ENCODE peak calls at places on chromosomes 7 and 10, in four cellular contexts. One of them, this sample, is unnamed.

GRCh38 chr7:123303926-123304325 is 104.2 kb upstream of the SLC13A1 start:
- DNase-seq in HepG2: no peak
- DNase-seq in GM12891: no peak
- DNase-seq in H1: no peak
- DNase-seq in this sample: no peak

GRCh38 chr10:52779541-52780390 is 7.2 kb upstream of the MBL2 start:
- DNase-seq in GM12891: peak
- DNase-seq in H1: peak
- DNase-seq in HepG2: peak
- DNase-seq in this sample: no peak

GRCh38 chr7:92831716-92832622 is 4.4 kb downstream of the CDK6 start:
- DNase-seq in H1: no peak
- DNase-seq in GM12891: no peak
- DNase-seq in HepG2: peak
- DNase-seq in this sample: no peak

GRCh38 chr10:27341001-27341400 is 100.4 kb upstream of the ACBD5 start:
- DNase-seq in H1: no peak
- DNase-seq in GM12891: no peak
- DNase-seq in HepG2: peak
- DNase-seq in this sample: no peak

GRCh38 chr7:108723343-108723957 is 153.8 kb downstream of the DNAJB9 start:
- DNase-seq in GM12891: no peak
- DNase-seq in H1: no peak
- DNase-seq in HepG2: no peak
- DNase-seq in this sample: no peak

GRCh38 chr10:49200859-49201258 is 12.7 kb upstream of the TMEM273 start:
- DNase-seq in GM12891: no peak
- DNase-seq in H1: no peak
- DNase-seq in HepG2: no peak
- DNase-seq in this sample: no peak

GRCh38 chr10:117968354-117969182 is 78.2 kb downstream of the RAB11FIP2 start:
- DNase-seq in H1: no peak
- DNase-seq in GM12891: no peak
- DNase-seq in HepG2: peak
- DNase-seq in this sample: no peak

GRCh38 chr7:127396184-127396583 is 3.7 kb upstream of the ZNF800 start:
- DNase-seq in GM12891: no peak
- DNase-seq in H1: no peak
- DNase-seq in HepG2: no peak
- DNase-seq in this sample: no peak

GRCh38 chr10:62050941-62051433 is 149.5 kb downstream of the ARID5B start:
- DNase-seq in H1: no peak
- DNase-seq in HepG2: peak
- DNase-seq in GM12891: no peak
- DNase-seq in this sample: no peak

GRCh38 chr7:23121175-23121574 is 15.6 kb downstream of the KLHL7 start:
- DNase-seq in GM12891: no peak
- DNase-seq in HepG2: no peak
- DNase-seq in H1: no peak
- DNase-seq in this sample: no peak

GRCh38 chr7:130371059-130371458 is 9.2 kb upstream of the CPA1 start:
- DNase-seq in HepG2: no peak
- DNase-seq in GM12891: no peak
- DNase-seq in H1: no peak
- DNase-seq in this sample: no peak

GRCh38 chr10:48292616-48293015 is 13.9 kb upstream of the MAPK8 start:
- DNase-seq in GM12891: no peak
- DNase-seq in HepG2: no peak
- DNase-seq in H1: no peak
- DNase-seq in this sample: no peak

GRCh38 chr10:77649333-77650331 is 12.0 kb upstream of the KCNMA1 start:
- DNase-seq in H1: peak
- DNase-seq in GM12891: no peak
- DNase-seq in HepG2: peak
- DNase-seq in this sample: no peak

GRCh38 chr10:132236161-132236560 is 49.4 kb downstream of the DPYSL4 start:
- DNase-seq in H1: no peak
- DNase-seq in GM12891: no peak
- DNase-seq in HepG2: no peak
- DNase-seq in this sample: no peak

GRCh38 chr7:143510854-143511592 is 33.4 kb downstream of the TAS2R41 start:
- DNase-seq in HepG2: no peak
- DNase-seq in GM12891: no peak
- DNase-seq in H1: no peak
- DNase-seq in this sample: no peak

GRCh38 chr7:116561697-116562483 is 37.1 kb downstream of the CAV1 start:
- DNase-seq in H1: no peak
- DNase-seq in HepG2: no peak
- DNase-seq in GM12891: no peak
- DNase-seq in this sample: no peak

GRCh38 chr10:71957546-71958275 is 6.5 kb upstream of the CHST3 start:
- DNase-seq in H1: no peak
- DNase-seq in HepG2: peak
- DNase-seq in GM12891: no peak
- DNase-seq in this sample: no peak

GRCh38 chr10:103658049-103658577 is 164.6 kb downstream of the NEURL1 start:
- DNase-seq in H1: no peak
- DNase-seq in GM12891: no peak
- DNase-seq in HepG2: peak
- DNase-seq in this sample: no peak

GRCh38 chr7:6385110-6385792 is 62.5 kb downstream of the DAGLB start:
- DNase-seq in HepG2: peak
- DNase-seq in H1: no peak
- DNase-seq in GM12891: no peak
- DNase-seq in this sample: no peak

GRCh38 chr10:31678139-31678536 is 250.5 kb downstream of the ARHGAP12 start:
- DNase-seq in H1: no peak
- DNase-seq in HepG2: no peak
- DNase-seq in GM12891: no peak
- DNase-seq in this sample: no peak
- TF ChIP-seq POLR2AphosphoS5 in H1: no peak
- TF ChIP-seq POLR2AphosphoS5 in HepG2: no peak
- TF ChIP-seq POLR2AphosphoS5 in GM12891: no peak
- TF ChIP-seq POLR2AphosphoS5 in this sample: no peak

GRCh38 chr10:91409069-91409868 is 875 bp upstream of the HECTD2 start:
- DNase-seq in H1: no peak
- DNase-seq in HepG2: peak
- DNase-seq in GM12891: peak
- DNase-seq in this sample: no peak
- TF ChIP-seq POLR2AphosphoS5 in H1: no peak
- TF ChIP-seq POLR2AphosphoS5 in HepG2: peak
- TF ChIP-seq POLR2AphosphoS5 in GM12891: no peak
- TF ChIP-seq POLR2AphosphoS5 in this sample: peak

GRCh38 chr10:18829259-18829658 is 170.0 kb downstream of the ARL5B start:
- DNase-seq in HepG2: no peak
- DNase-seq in H1: no peak
- DNase-seq in GM12891: no peak
- DNase-seq in this sample: no peak

DNA sequence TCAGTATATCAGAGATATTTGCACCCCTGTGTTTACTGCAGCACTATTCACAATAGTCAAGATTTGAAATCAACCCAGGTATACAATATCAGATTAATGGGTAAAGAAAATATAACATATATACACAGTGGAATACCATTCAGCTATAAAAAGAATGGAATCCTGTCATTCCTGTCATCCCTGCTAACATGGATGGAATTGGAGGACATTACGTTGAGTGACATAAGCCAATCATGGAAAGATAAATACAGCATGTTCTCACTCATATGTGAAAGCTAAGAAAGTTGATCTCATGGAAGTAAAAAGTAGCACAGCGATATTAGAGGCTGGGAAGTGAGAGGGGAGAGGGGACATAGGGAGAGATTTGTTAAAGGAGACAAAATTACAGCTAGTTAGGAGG is 171.0 kb downstream of the ARL5B start:
- DNase-seq in H1: no peak
- DNase-seq in HepG2: no peak
- DNase-seq in GM12891: no peak
- DNase-seq in this sample: no peak
- TF ChIP-seq POLR2AphosphoS5 in H1: no peak
- TF ChIP-seq POLR2AphosphoS5 in HepG2: no peak
- TF ChIP-seq POLR2AphosphoS5 in GM12891: no peak
- TF ChIP-seq POLR2AphosphoS5 in this sample: no peak

GRCh38 chr7:157432541-157432956 is 95.7 kb downstream of the DNAJB6 start:
- DNase-seq in GM12891: no peak
- DNase-seq in HepG2: no peak
- DNase-seq in H1: peak
- DNase-seq in this sample: no peak
- TF ChIP-seq POLR2AphosphoS5 in GM12891: no peak
- TF ChIP-seq POLR2AphosphoS5 in HepG2: no peak
- TF ChIP-seq POLR2AphosphoS5 in H1: no peak
- TF ChIP-seq POLR2AphosphoS5 in this sample: no peak

DNA sequence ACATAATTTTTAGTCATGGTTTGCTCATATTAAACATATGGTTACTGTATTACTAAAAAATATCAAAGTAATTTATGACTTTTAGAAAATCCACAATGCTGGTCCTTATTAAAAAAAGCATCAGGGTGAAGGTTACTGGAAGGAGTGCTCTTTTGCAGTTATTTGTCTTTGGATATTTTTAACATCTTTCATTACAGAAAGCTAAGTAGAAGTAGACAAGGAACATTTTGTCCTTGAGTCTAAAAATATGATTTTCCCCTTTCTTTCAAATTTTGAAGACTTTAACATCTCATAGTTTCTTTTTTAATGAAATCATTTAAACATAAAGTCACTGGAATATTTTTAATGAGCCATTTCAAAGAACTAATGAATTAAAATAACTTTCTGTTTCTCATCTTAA is 110.1 kb upstream of the TNS3 start:
- DNase-seq in HepG2: no peak
- DNase-seq in GM12891: no peak
- DNase-seq in H1: no peak
- DNase-seq in this sample: no peak
- TF ChIP-seq POLR2AphosphoS5 in HepG2: no peak
- TF ChIP-seq POLR2AphosphoS5 in GM12891: no peak
- TF ChIP-seq POLR2AphosphoS5 in H1: no peak
- TF ChIP-seq POLR2AphosphoS5 in this sample: no peak

DNA sequence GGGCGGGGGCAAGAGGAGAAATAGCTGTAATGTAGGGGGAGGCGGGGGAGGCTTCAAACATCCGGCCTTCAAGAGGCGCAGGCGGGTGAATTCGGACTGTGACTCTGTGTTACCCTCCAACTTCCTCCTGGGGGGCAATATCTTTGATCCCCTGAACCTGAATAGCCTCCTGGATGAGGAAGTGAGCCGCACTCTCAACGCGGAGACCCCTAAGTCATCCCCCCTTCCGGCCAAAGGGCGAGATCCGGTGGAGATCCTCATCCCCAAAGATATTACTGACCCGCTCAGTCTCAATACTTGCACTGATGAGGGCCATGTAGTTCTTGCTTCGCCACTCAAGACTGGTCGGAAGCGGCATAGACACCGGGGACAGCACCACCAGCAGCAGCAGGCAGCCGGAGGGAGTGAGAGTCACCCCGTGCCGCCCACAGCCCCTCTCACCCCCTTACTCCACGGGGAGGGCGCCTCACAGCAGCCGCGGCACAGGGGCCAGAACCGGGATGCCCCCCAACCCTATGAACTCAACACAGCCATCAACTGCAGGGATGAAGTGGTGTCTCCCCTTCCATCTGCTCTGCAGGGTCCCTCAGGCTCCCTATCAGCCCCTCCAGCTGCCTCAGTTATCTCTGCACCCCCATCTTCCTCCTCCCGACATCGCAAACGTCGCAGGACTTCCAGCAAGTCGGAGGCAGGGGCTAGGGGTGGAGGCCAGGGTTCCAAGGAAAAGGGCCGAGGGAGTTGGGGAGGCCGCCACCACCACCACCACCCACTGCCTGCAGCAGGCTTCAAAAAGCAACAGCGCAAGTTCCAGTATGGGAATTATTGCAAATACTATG is 1.0 kb downstream of the MEPCE start:
- DNase-seq in H1: no peak
- DNase-seq in HepG2: no peak
- DNase-seq in GM12891: no peak
- DNase-seq in this sample: no peak
- TF ChIP-seq POLR2AphosphoS5 in H1: no peak
- TF ChIP-seq POLR2AphosphoS5 in HepG2: no peak
- TF ChIP-seq POLR2AphosphoS5 in GM12891: no peak
- TF ChIP-seq POLR2AphosphoS5 in this sample: no peak

DNA sequence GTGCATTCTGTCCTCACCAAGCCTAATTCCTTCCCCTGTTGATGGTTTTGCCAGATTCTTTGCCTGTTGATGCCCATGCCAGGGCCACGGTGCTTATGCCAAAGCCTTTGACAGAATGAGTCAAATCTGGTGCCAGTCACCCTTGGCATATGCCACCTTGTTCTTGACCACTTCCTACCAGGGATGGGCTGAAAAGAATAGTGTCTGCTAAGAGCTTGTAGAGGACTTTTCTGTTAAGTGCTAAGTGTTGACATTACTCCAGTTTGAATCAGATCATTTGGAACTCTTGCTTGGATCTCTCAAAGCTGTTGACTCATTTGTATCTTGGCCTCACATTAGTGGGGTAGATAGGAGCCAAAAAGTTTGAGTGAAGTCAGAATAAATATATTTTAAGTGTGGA is 661.2 kb downstream of the AUTS2 start:
- DNase-seq in HepG2: no peak
- DNase-seq in GM12891: no peak
- DNase-seq in H1: no peak
- DNase-seq in this sample: no peak
- TF ChIP-seq POLR2AphosphoS5 in HepG2: no peak
- TF ChIP-seq POLR2AphosphoS5 in GM12891: no peak
- TF ChIP-seq POLR2AphosphoS5 in H1: no peak
- TF ChIP-seq POLR2AphosphoS5 in this sample: no peak

GRCh38 chr10:47184273-47184672 is 115.7 kb upstream of the GDF10 start:
- DNase-seq in HepG2: no peak
- DNase-seq in H1: no peak
- DNase-seq in GM12891: no peak
- DNase-seq in this sample: no peak

GRCh38 chr10:47188156-47188555 is 111.8 kb upstream of the GDF10 start:
- DNase-seq in HepG2: no peak
- DNase-seq in H1: no peak
- DNase-seq in GM12891: no peak
- DNase-seq in this sample: no peak

GRCh38 chr10:47187592-47187991 is 112.4 kb upstream of the GDF10 start:
- DNase-seq in H1: no peak
- DNase-seq in GM12891: no peak
- DNase-seq in HepG2: no peak
- DNase-seq in this sample: no peak

GRCh38 chr10:47184724-47185330 is 115.2 kb upstream of the GDF10 start:
- DNase-seq in GM12891: no peak
- DNase-seq in HepG2: no peak
- DNase-seq in H1: no peak
- DNase-seq in this sample: no peak

DNA sequence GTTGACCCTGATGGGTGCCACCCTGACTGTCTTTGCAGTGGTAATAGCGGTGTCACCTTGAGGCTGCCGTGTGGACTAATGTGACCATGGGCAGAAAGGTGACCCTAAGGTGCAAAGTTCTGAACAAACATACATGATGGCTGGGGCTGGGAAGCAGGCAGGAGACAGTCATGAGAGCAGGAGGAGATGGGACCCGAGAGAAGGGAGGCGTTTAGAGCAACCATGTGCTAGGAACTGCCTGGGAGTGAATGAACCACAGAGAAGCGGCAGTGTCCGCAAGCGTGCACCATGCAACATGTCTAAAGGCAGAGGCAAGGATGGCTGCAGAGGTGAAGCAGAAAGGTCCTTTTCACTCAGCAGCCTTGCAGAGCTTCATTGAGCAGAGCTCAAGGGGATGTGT is 113.1 kb upstream of the GDF10 start:
- DNase-seq in HepG2: no peak
- DNase-seq in GM12891: no peak
- DNase-seq in H1: no peak
- DNase-seq in this sample: no peak
- TF ChIP-seq POLR2AphosphoS5 in HepG2: no peak
- TF ChIP-seq POLR2AphosphoS5 in GM12891: no peak
- TF ChIP-seq POLR2AphosphoS5 in H1: no peak
- TF ChIP-seq POLR2AphosphoS5 in this sample: no peak